ENCODE peak calls at places on chromosomes 5 and 9, in six cellular contexts. U is stimulated activated CD8-positive, alpha-beta memory T cell treated with anti-CD3 and anti-CD28 coated beads, Interleukin-4, amount 100 ng/mL, for 1 hour; Y is NCI-H2107; A is GM03348; F is A172; Z is activated CD8-positive, alpha-beta T cell treated with anti-CD3 and anti-CD28 coated beads, Interleukin-2, amount 10 ng/mL, durations not matched to agents 7 days and 5 days. P is an unnamed sample.

GRCh38 chr5:120803282-120803681 is 339.2 kb downstream of the PRR16 start:
- DNase-seq in U (no peak), Z (no peak), F (peak; percentile 42), Y (no peak), A (peak; percentile 23), P (peak; percentile 34)

GRCh38 chr9:101738566-101739183 is at the start of gene GRIN3A:
- DNase-seq in Z (no peak), Y (peak; percentile 45), U (no peak), A (peak; percentile 30), F (no peak), P (no peak)

GRCh38 chr5:37495668-37496067 is 116.5 kb downstream of the WDR70 start:
- DNase-seq in Y (no peak), Z (no peak), A (peak; percentile 58), F (peak; percentile 81), U (no peak), P (no peak)

GRCh38 chr5:76601470-76601869 is 21.7 kb downstream of the F2RL2 start:
- DNase-seq in A (peak; percentile 74), U (no peak), Z (peak; percentile 50), F (peak; percentile 70), Y (peak; percentile 21), P (peak; percentile 54)

GRCh38 chr9:84067851-84068250 is 87.2 kb downstream of the RMI1 start:
- DNase-seq in U (no peak), A (no peak), Y (no peak), Z (no peak), F (no peak), P (no peak)

GRCh38 chr9:6907772-6908381 is 150.1 kb downstream of the KDM4C start:
- DNase-seq in Y (no peak), A (peak; percentile 34), F (peak; percentile 12), Z (no peak), U (no peak), P (no peak)

GRCh38 chr5:102911973-102912372 is 156.9 kb downstream of the PAM start:
- DNase-seq in Z (no peak), A (peak; percentile 30), F (peak; percentile 75), U (no peak), Y (no peak), P (no peak)

GRCh38 chr5:7396169-7397004 is 449 bp downstream of the ADCY2 start:
- DNase-seq in A (peak; percentile 52), U (no peak), Y (no peak), Z (no peak), F (no peak), P (peak; percentile 9)

GRCh38 chr9:5516453-5517220 is 6.3 kb downstream of the PDCD1LG2 start:
- DNase-seq in Y (no peak), U (no peak), Z (no peak), A (no peak), F (no peak), P (no peak)

GRCh38 chr9:738209-738915 is 103.1 kb upstream of the DMRT1 start:
- DNase-seq in A (peak; percentile 85), F (peak; percentile 92), Z (no peak), Y (no peak), U (no peak), P (no peak)

GRCh38 chr5:102450313-102450990 is 48.3 kb downstream of the SLCO6A1 start:
- DNase-seq in Z (no peak), U (no peak), F (no peak), A (no peak), Y (no peak), P (peak; percentile 44)

GRCh38 chr9:90956026-90956810 is 154.6 kb downstream of the SYK start:
- DNase-seq in U (no peak), Z (no peak), F (peak; percentile 25), Y (no peak), A (peak; percentile 46), P (no peak)

GRCh38 chr5:136004436-136004835 is 24.4 kb upstream of the TGFBI start:
- DNase-seq in Z (no peak), Y (no peak), U (no peak), A (peak; percentile 61), F (peak; percentile 77), P (no peak)

GRCh38 chr5:5650242-5650641 is 227.8 kb downstream of the ICE1 start:
- DNase-seq in Y (no peak), F (no peak), U (no peak), A (no peak), Z (no peak), P (no peak)

GRCh38 chr5:173903396-173904140 is 15.4 kb downstream of the CPEB4 start:
- DNase-seq in A (no peak), F (no peak), Z (no peak), Y (no peak), U (no peak), P (peak; percentile 64)

GRCh38 chr9:92293452-92294296 is at the start of gene IARS1:
- DNase-seq in F (peak; percentile 97), Y (peak; percentile 95), A (peak; percentile 100), U (peak; percentile 99), Z (peak; percentile 99), P (peak; percentile 99)

GRCh38 chr5:172939045-172939444 is 20.2 kb upstream of the RPL26L1 start:
- DNase-seq in Y (no peak), F (no peak), U (no peak), Z (peak; percentile 39), A (peak; percentile 36), P (no peak)

GRCh38 chr5:75053286-75054109 is 1.1 kb upstream of the GCNT4 start:
- DNase-seq in Z (peak; percentile 67), Y (no peak), A (peak; percentile 78), F (peak; percentile 29), U (no peak), P (peak; percentile 41)

GRCh38 chr5:83914199-83914598 is 193.5 kb upstream of the HAPLN1 start:
- DNase-seq in F (no peak), Z (no peak), A (peak; percentile 4), Y (no peak), U (no peak), P (no peak)

GRCh38 chr5:148820778-148821395 is 5.5 kb upstream of the ADRB2 start:
- DNase-seq in Z (peak; percentile 53), A (peak; percentile 24), Y (no peak), U (no peak), F (peak; percentile 49), P (peak; percentile 50)

GRCh38 chr9:134189475-134190231 is 25.3 kb upstream of the RNU6ATAC start:
- DNase-seq in U (no peak), Y (no peak), A (no peak), F (no peak), Z (no peak), P (no peak)

P was measured in MM.1S.